ENCODE peak calls at places on chromosome 12, in eight cellular contexts. L is left cardiac atrium; Y is stimulated activated CD4-positive, alpha-beta T cell treated with anti-CD3 and anti-CD28 coated beads, Interleukin-4, amount 100 ng/mL, for 48 hours; U is iris pigment epithelial cell; B is AG10803; W is CD4-positive, alpha-beta T cell; R is Daoy; F is mammary epithelial cell. D is an unnamed sample.

GRCh38 chr12:127599441-127599840 is 667.5 kb upstream of the TMEM132C start:
- DNase-seq in Y (no peak), L (no peak), B (no peak), W (no peak), F (no peak), U (no peak), R (no peak), D (no peak)

GRCh38 chr12:111942557-111942956 is 70.4 kb downstream of the TMEM116 start:
- DNase-seq in F (peak), W (no peak), U (peak), R (peak), Y (no peak), B (peak), L (no peak), D (no peak)

GRCh38 chr12:87283111-87283510 is 746.1 kb downstream of the C12orf50 start:
- DNase-seq in B (no peak), R (no peak), U (no peak), L (no peak), F (no peak), W (no peak), Y (no peak), D (no peak)

GRCh38 chr12:54005853-54006699 is 2.7 kb upstream of the HOXC8 start:
- DNase-seq in L (peak), W (peak), R (peak), F (peak), U (peak), B (peak), Y (peak), D (peak)

GRCh38 chr12:6927999-6928702 is 392 bp downstream of the ATN1 start:
- DNase-seq in F (no peak), L (peak), W (no peak), Y (no peak), U (no peak), R (no peak), B (no peak), D (peak)

GRCh38 chr12:21566223-21566906 is 38.3 kb downstream of the GYS2 start:
- DNase-seq in L (no peak), R (no peak), W (no peak), U (peak), B (no peak), Y (no peak), F (no peak), D (no peak)

GRCh38 chr12:91072931-91073330 is 15.1 kb upstream of the KERA start:
- DNase-seq in R (no peak), Y (no peak), B (no peak), L (no peak), F (no peak), W (no peak), U (peak), D (no peak)

GRCh38 chr12:52741378-52742195 is 35.6 kb downstream of the KRT76 start:
- DNase-seq in L (peak), R (peak), F (peak), W (peak), B (peak), U (peak), Y (peak), D (no peak)

GRCh38 chr12:97748298-97748697 is 285.7 kb downstream of the RMST start:
- DNase-seq in L (no peak), F (no peak), B (no peak), Y (no peak), R (no peak), U (no peak), W (no peak), D (no peak)

GRCh38 chr12:8038659-8039114 is 6.2 kb downstream of the FOXJ2 start:
- DNase-seq in W (peak), F (peak), Y (no peak), L (peak), B (peak), R (peak), U (peak), D (peak)

GRCh38 chr12:93015970-93016751 is 87.1 kb upstream of the EEA1 start:
- DNase-seq in R (no peak), B (no peak), F (peak), W (no peak), Y (no peak), L (no peak), U (peak), D (no peak)

GRCh38 chr12:126507231-126507630 is 1442.0 kb downstream of the AACS start:
- DNase-seq in Y (no peak), B (no peak), R (no peak), L (no peak), F (no peak), U (no peak), W (no peak), D (no peak)

GRCh38 chr12:80262372-80263170 is 163.2 kb downstream of the OTOGL start:
- DNase-seq in U (no peak), Y (no peak), F (no peak), B (peak), L (no peak), W (no peak), R (peak), D (no peak)

GRCh38 chr12:9707864-9708808 is 24.8 kb downstream of the CLECL1 start:
- DNase-seq in W (peak), U (peak), B (peak), Y (no peak), R (peak), L (peak), F (peak), D (no peak)

GRCh38 chr12:56724660-56724988 is 475 bp downstream of the NACA start:
- DNase-seq in B (peak), Y (peak), W (peak), R (no peak), F (no peak), L (no peak), U (no peak), D (no peak)

GRCh38 chr12:56521590-56522371 is at the start of gene RBMS2:
- DNase-seq in W (peak), Y (no peak), L (peak), F (peak), R (peak), B (peak), U (peak), D (peak)

GRCh38 chr12:3589745-3590144 is 98.7 kb downstream of the PRMT8 start:
- DNase-seq in B (no peak), R (no peak), F (no peak), U (no peak), W (no peak), Y (no peak), L (no peak), D (no peak)

GRCh38 chr12:14946856-14947255 is 8.5 kb upstream of the ERP27 start:
- DNase-seq in B (no peak), W (no peak), R (no peak), L (no peak), F (no peak), Y (no peak), U (peak), D (no peak)

GRCh38 chr12:29153231-29153630 is 4.2 kb downstream of the FAR2 start:
- DNase-seq in U (no peak), Y (no peak), B (no peak), F (no peak), L (no peak), R (no peak), W (no peak), D (no peak)

GRCh38 chr12:42422785-42423184 is 96.8 kb downstream of the PPHLN1 start:
- DNase-seq in B (no peak), Y (no peak), U (peak), L (no peak), W (no peak), F (no peak), R (no peak), D (no peak)

GRCh38 chr12:6915023-6915788 is 826 bp downstream of the ENO2 start:
- DNase-seq in U (no peak), F (no peak), R (no peak), W (no peak), L (peak), B (no peak), Y (no peak), D (no peak)

GRCh38 chr12:59372971-59373370 is 222.9 kb upstream of the SLC16A7 start:
- DNase-seq in F (peak), Y (no peak), L (no peak), W (no peak), B (peak), R (no peak), U (peak), D (no peak)

GRCh38 chr12:52189376-52190174 is 2.2 kb downstream of the KRT80 start:
- DNase-seq in U (peak), R (peak), L (no peak), Y (no peak), B (peak), W (no peak), F (no peak), D (no peak)

GRCh38 chr12:9796346-9796745 is 30.9 kb upstream of the KLRF1 start:
- DNase-seq in B (no peak), L (no peak), W (no peak), Y (no peak), U (no peak), R (no peak), F (no peak), D (no peak)

GRCh38 chr12:19273482-19274330 is 144.2 kb downstream of the PLEKHA5 start:
- DNase-seq in W (peak), U (peak), F (peak), B (peak), Y (peak), R (peak), L (peak), D (peak)

GRCh38 chr12:56237552-56237951 is 7.7 kb downstream of the SLC39A5 start:
- DNase-seq in W (no peak), U (no peak), F (no peak), R (no peak), B (no peak), Y (no peak), L (no peak), D (peak)

GRCh38 chr12:70560671-70561070 is 76.6 kb downstream of the PTPRB start:
- DNase-seq in F (no peak), Y (no peak), L (no peak), R (no peak), W (no peak), U (no peak), B (no peak), D (no peak)

GRCh38 chr12:68977909-68978610 is 45.1 kb upstream of the CPM start:
- DNase-seq in W (no peak), U (no peak), Y (no peak), L (no peak), R (no peak), F (no peak), B (no peak), D (no peak)

GRCh38 chr12:74317078-74317581 is 220.5 kb upstream of the ATXN7L3B start:
- DNase-seq in L (peak), W (no peak), U (peak), B (no peak), R (peak), Y (no peak), F (peak), D (no peak)

GRCh38 chr12:10652192-10652591 is 21.7 kb downstream of the STYK1 start:
- DNase-seq in U (peak), B (no peak), Y (no peak), L (no peak), F (no peak), R (no peak), W (no peak), D (no peak)